ENCODE peak calls at places on chromosome 15, in four cellular contexts. X is lower lobe of right lung; D is CD8-positive, alpha-beta T cell; F is mesothelial cell of epicardium. Z is an unnamed sample.

GRCh38 chr15:41971089-41971892 is 1.1 kb downstream of the EHD4 start:
- DNase-seq in X (peak; percentile 78), D (peak; percentile 42), F (no peak), Z (no peak)

GRCh38 chr15:90065682-90066049 is 36.6 kb downstream of the IDH2 start:
- DNase-seq in X (no peak), D (no peak), F (no peak), Z (no peak)

GRCh38 chr15:66802087-66803001 is 100.3 kb downstream of the SMAD6 start:
- DNase-seq in X (no peak), D (no peak), F (no peak), Z (peak; percentile 58)

GRCh38 chr15:55856506-55856905 is 113.6 kb upstream of the PRTG start:
- DNase-seq in X (no peak), D (no peak), F (no peak), Z (no peak)

GRCh38 chr15:100663550-100664335 is 61.4 kb downstream of the ASB7 start:
- DNase-seq in X (no peak), D (no peak), F (no peak), Z (no peak)

GRCh38 chr15:90067953-90068613 is 34.2 kb downstream of the IDH2 start:
- DNase-seq in X (no peak), D (no peak), F (no peak), Z (no peak)

GRCh38 chr15:55573224-55573623 is 14.9 kb downstream of the PYGO1 start:
- DNase-seq in X (no peak), D (no peak), F (no peak), Z (no peak)

GRCh38 chr15:62932436-62932835 is 110.1 kb upstream of the TPM1 start:
- DNase-seq in X (no peak), D (no peak), F (no peak), Z (no peak)

GRCh38 chr15:84973492-84974460 is 7.9 kb upstream of the PDE8A start:
- DNase-seq in X (no peak), D (no peak), F (no peak), Z (peak; percentile 44)
- TF ChIP-seq CTCF in X (no peak), D (no peak), F (no peak), Z (no peak)

DNA sequence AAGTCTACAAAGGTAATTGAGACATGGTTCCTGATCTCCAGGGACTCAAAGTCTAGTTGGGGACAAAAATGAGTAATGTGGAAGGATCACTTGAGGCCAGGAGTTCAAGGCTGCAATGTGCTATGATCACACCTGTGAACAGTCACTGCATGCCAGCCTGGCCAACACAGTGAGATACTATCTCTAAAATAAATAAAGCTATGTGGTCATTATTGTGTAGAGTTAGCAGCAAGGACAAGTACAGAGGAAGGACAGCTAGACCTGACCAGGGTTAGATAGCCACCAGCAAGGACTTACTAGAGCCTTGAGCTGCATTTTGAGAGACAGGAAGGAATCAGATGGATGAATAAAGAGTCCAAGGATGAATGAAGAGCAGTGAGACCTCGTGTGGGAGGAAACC is 166.5 kb downstream of the MINAR1 start:
- DNase-seq in X (no peak), D (no peak), F (no peak), Z (no peak)
- TF ChIP-seq CTCF in X (no peak), D (no peak), F (no peak), Z (no peak)

DNA sequence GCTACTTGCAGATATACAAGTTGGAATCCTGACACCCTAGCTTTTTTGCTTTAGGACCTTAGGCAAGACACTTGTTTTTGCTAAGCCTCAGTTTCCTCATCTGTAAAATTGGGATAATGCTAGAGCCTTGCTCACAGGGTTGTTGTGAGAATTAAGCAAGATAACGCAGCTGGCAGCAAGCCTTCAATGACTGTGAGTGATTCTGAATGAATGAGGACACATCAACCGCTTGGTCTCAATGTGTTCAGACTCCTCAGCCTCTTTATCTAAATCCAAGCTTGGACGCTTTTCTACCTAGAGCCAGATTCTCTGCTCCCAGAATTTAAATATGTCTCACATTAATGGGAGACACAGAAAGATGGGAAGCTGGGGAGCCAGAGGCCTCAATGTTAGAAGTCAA is 11.8 kb upstream of the TLE3 start:
- DNase-seq in X (no peak), D (no peak), F (no peak), Z (no peak)
- TF ChIP-seq CTCF in X (no peak), D (no peak), F (no peak), Z (no peak)

DNA sequence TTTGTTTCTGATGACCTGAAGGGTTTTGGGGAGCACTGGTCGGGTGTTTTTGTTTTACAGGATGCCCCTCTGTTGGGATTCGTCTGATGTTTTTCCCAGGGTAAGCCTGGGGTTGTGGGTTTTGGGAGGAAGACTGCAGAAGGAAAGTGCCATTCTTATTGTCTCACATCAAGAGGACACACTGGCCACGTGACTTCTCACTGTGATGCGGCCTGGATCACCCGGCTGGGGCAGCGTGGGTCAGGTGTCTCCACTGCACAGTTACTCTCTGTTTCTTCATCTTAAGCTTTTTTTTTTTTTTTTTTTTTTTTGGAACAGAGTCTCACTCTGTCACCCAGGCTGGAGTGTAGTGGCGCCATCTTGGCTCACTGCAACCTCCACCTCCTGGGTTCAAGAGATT is 120.5 kb downstream of the TMEM266 start:
- DNase-seq in X (no peak), D (no peak), F (no peak), Z (no peak)
- TF ChIP-seq CTCF in X (no peak), D (no peak), F (no peak), Z (no peak)

GRCh38 chr15:74295800-74296199 is 59.7 kb downstream of the CCDC33 start:
- DNase-seq in X (no peak), D (no peak), F (no peak), Z (no peak)
- TF ChIP-seq CTCF in X (no peak), D (no peak), F (no peak), Z (no peak)

GRCh38 chr15:79592126-79592525 is 160.0 kb downstream of the MINAR1 start:
- DNase-seq in X (no peak), D (no peak), F (no peak), Z (no peak)

GRCh38 chr15:79595271-79595670 is 163.1 kb downstream of the MINAR1 start:
- DNase-seq in X (no peak), D (no peak), F (no peak), Z (no peak)

GRCh38 chr15:79595995-79596622 is 164.0 kb downstream of the MINAR1 start:
- DNase-seq in X (peak; percentile 57), D (no peak), F (no peak), Z (no peak)

DNA sequence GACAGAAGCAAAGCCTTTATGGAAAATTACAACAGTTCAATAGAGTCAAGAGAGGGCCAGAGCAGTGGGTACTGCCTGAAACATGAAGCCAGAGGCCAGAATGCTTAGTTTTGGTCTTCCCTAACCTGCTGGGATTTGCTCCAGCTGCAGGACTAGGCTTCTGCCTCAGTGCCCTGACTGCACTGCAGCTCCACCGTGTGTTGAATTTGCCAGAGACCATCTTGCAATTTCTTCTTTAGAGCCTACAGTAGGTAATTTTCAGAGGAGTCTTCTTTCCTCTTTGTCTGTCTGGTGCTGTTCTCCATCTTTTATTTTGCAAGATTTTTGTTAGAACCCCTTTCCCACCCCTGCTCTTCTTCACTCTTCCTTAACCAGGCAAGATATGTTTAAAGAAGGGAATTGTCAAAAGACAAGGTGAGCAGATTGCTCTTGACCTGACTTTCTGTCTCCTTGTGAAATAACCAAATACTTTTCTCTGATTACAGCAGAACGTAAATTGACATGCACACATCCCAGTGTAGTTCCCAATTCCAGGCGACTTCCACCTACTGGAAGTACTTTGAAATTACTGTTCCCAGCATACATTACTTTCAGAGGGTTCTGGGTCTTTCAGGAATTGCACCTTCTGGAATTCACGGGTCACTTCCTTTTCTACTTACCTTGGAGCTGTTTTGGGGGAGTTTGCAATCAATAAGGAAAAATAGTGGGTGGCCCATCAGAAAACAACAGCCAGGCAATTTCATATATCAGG is 161.2 kb downstream of the MINAR1 start:
- DNase-seq in X (no peak), D (no peak), F (no peak), Z (no peak)
- TF ChIP-seq CTCF in X (no peak), D (no peak), F (peak; percentile 32), Z (no peak)

GRCh38 chr15:33322091-33322490 is 11.3 kb downstream of the RYR3 start:
- DNase-seq in X (no peak), D (no peak), F (no peak), Z (no peak)
- TF ChIP-seq CTCF in X (no peak), D (no peak), F (no peak), Z (no peak)

GRCh38 chr15:84638103-84638502 is 16.0 kb downstream of the WDR73 start:
- DNase-seq in X (no peak), D (no peak), F (no peak), Z (no peak)
- TF ChIP-seq CTCF in X (no peak), D (no peak), F (no peak), Z (peak; percentile 29)

DNA sequence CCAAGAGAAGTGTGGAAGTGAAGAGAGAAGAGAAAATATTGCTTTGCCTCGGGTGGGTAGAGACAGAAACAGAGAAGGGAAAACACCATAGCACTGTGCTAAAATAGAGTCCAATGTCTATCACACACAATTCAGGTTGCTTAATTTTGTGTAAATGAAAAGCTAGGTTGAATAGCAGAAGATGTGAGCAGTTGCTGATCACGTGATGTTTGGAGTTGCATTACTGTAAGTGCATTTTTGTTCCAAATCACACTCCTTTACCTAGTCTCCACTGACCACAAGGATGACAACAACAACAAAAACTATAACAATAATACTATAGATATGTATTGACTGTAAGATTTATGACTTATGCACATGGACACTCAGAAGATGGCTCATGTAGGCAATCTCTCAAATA is 683.2 kb downstream of the AGBL1 start:
- DNase-seq in X (no peak), D (no peak), F (no peak), Z (no peak)
- TF ChIP-seq CTCF in X (no peak), D (no peak), F (no peak), Z (no peak)

GRCh38 chr15:84956199-84956598 is 25.5 kb upstream of the PDE8A start:
- DNase-seq in X (no peak), D (no peak), F (no peak), Z (no peak)

GRCh38 chr15:84953726-84954125 is 27.9 kb upstream of the PDE8A start:
- DNase-seq in X (no peak), D (no peak), F (no peak), Z (no peak)

GRCh38 chr15:84953136-84953535 is 28.5 kb upstream of the PDE8A start:
- DNase-seq in X (no peak), D (no peak), F (no peak), Z (no peak)

GRCh38 chr15:84950570-84951111 is 31.0 kb upstream of the PDE8A start:
- DNase-seq in X (no peak), D (no peak), F (no peak), Z (no peak)

DNA sequence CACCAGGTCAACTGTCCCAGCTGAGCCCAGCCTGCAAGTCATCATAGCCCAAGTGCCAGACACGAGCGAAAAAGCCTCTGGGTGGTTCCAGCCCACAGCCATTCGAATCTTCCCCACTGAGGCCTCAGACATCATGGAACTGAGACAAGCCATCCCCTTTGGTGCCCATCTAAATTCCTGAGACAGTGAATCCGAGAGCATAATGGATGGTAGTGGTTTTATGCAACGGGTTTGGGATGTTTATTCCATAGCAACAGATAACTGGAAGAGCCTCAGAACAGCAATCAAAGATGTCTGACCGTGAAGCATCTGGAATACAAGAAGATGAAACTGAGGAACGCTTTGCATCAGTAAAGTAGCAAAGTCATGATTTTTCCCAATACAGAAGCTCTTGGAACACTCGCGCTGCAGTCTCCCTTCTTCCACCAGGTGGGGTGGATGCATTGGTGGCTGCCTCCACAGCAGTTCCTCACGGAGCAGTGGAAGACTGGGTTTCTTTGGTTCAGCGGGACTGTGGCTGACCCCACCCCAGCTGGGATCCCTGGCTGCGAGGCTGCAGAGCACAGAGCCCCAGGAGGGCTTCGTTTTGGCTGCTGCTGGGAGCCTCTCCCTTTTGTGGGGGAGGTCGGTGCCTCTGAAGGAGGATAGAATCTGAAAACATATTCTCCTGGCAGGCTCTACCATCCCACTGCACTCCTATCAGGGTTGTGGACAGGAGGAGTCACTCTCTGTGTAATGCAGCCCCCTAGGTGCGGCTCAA is 26.4 kb upstream of the PDE8A start:
- DNase-seq in X (peak; percentile 78), D (no peak), F (no peak), Z (peak; percentile 88)
- TF ChIP-seq CTCF in X (peak; percentile 91), D (peak; percentile 61), F (peak; percentile 61), Z (peak; percentile 81)